ENCODE peak calls at places on chromosomes 13 and 19, in nine cellular contexts. R, D, B, C, X, P, Y, M and T are unnamed samples.

GRCh38 chr19:31127132-31127967 is 221.9 kb downstream of the TSHZ3 start:
- DNase-seq in B (no peak), Y (peak; percentile 94), R (peak; percentile 94), X (peak; percentile 6), C (no peak), P (peak; percentile 60), D (no peak), M (peak; percentile 89), T (no peak)

GRCh38 chr19:413756-414420 is 4.9 kb upstream of the C2CD4C start:
- DNase-seq in R (no peak), C (no peak), B (no peak), Y (no peak), X (no peak), M (no peak), P (no peak), D (peak; percentile 23), T (no peak)

GRCh38 chr13:74450976-74451375 is 316.8 kb upstream of the KLF12 start:
- DNase-seq in Y (peak; percentile 49), D (no peak), R (peak; percentile 62), B (no peak), X (no peak), P (no peak), M (peak; percentile 33), C (no peak), T (no peak)

GRCh38 chr19:23378948-23379347 is 16.3 kb downstream of the ZNF91 start:
- DNase-seq in Y (no peak), R (no peak), C (no peak), B (no peak), D (no peak), X (no peak), P (peak; percentile 7), M (no peak), T (no peak)

GRCh38 chr19:54548806-54549205 is 24.8 kb upstream of the LILRA2 start:
- DNase-seq in X (no peak), C (no peak), P (no peak), Y (no peak), B (no peak), M (no peak), R (no peak), D (no peak), T (no peak)

GRCh38 chr13:49292742-49293498 is 45.2 kb downstream of the CDADC1 start:
- DNase-seq in X (no peak), R (peak; percentile 89), D (peak; percentile 67), Y (peak; percentile 74), M (peak; percentile 74), B (peak; percentile 65), C (no peak), P (peak; percentile 74), T (peak; percentile 51)

GRCh38 chr19:57671124-57671895 is 2.6 kb downstream of the ZSCAN4 start:
- DNase-seq in D (no peak), Y (no peak), X (no peak), C (no peak), R (no peak), M (peak; percentile 7), B (no peak), P (no peak), T (no peak)

GRCh38 chr19:33622505-33622808 is 704 bp downstream of the CHST8 start:
- DNase-seq in R (no peak), P (no peak), C (no peak), X (no peak), D (no peak), Y (peak; percentile 19), B (no peak), M (no peak), T (no peak)

GRCh38 chr19:16160943-16161560 is 12.3 kb downstream of the CIB3 start:
- DNase-seq in X (peak; percentile 98), C (no peak), B (no peak), Y (peak; percentile 84), D (no peak), R (peak; percentile 77), P (peak; percentile 43), M (peak; percentile 89), T (peak; percentile 38)

GRCh38 chr13:111913790-111914189 is 153.2 kb upstream of the SOX1 start:
- DNase-seq in M (no peak), X (no peak), B (no peak), D (no peak), P (no peak), R (no peak), C (no peak), Y (no peak), T (no peak)

GRCh38 chr13:109840201-109840892 is 54.0 kb upstream of the IRS2 start:
- DNase-seq in Y (peak; percentile 85), P (no peak), X (peak; percentile 77), C (no peak), R (peak; percentile 59), M (peak; percentile 69), B (no peak), D (no peak), T (peak; percentile 72)

GRCh38 chr13:48492123-48493075 is 40.5 kb downstream of the RCBTB2 start:
- DNase-seq in Y (peak; percentile 85), X (no peak), R (peak; percentile 80), B (peak; percentile 88), P (peak; percentile 27), C (peak; percentile 27), M (peak; percentile 64), D (peak; percentile 81), T (no peak)

GRCh38 chr13:95641961-95642621 is 2.4 kb downstream of the DZIP1 start:
- DNase-seq in M (peak; percentile 40), X (no peak), R (peak; percentile 62), P (peak; percentile 73), Y (peak; percentile 75), C (no peak), B (peak; percentile 38), D (peak; percentile 58), T (peak; percentile 15)

GRCh38 chr19:15810335-15810734 is 5.1 kb downstream of the OR10H1 start:
- DNase-seq in X (peak; percentile 81), C (no peak), P (no peak), B (no peak), D (no peak), R (peak; percentile 3), M (peak; percentile 0), Y (no peak), T (no peak)

GRCh38 chr19:34429553-34429952 is 1.4 kb downstream of the UBA2 start:
- DNase-seq in C (no peak), P (no peak), R (no peak), Y (no peak), D (no peak), B (no peak), M (no peak), X (no peak), T (no peak)

GRCh38 chr19:3055741-3056453 is 6.4 kb downstream of the TLE5 start:
- DNase-seq in C (no peak), M (no peak), R (no peak), Y (no peak), X (peak; percentile 81), P (peak; percentile 63), B (no peak), D (peak; percentile 70), T (no peak)

GRCh38 chr13:26015276-26015934 is 36.4 kb downstream of the SHISA2 start:
- DNase-seq in R (no peak), C (no peak), B (no peak), P (no peak), Y (no peak), D (no peak), M (no peak), X (no peak), T (no peak)
- H3K4me3 ChIP-seq in R (no peak overlapping the region), C (no peak overlapping the region), B (no peak overlapping the region), P (no peak overlapping the region), Y (no peak overlapping the region), D (no peak overlapping the region), M (no peak overlapping the region), X (no peak overlapping the region), T (no peak overlapping the region)

DNA sequence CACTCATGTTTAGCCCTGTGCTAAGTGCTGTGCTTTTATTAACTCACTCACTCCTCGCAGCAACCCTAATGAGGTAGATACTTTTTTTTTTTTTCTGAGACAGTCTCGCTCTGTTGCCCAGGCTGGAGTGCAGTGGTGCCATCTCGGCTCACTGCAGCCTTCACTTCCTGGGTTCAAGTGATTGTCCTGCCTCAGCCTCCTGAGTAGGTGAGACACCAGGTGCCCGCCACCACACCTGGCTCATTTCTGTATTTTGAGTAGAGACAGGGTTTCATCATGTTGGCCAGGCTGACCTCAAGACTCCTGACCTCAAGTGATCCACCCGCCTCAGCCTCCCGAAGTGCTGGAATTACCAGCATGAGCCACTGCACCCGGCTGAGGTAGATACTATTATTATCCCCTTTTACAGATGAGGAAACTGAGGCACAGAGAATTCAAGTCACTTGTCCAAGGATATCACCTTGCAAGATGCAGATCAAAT is 2.5 kb downstream of the ITPKC start:
- DNase-seq in P (no peak), R (peak; percentile 23), C (no peak), B (no peak), D (no peak), Y (peak; percentile 18), M (peak; percentile 31), X (no peak), T (no peak)
- TF ChIP-seq CTCF in P (no peak), R (no peak), C (no peak), B (no peak), D (no peak), Y (no peak), M (no peak), X (no peak), T (no peak)

GRCh38 chr19:1468274-1469199 is 10.5 kb downstream of the C19orf25 start:
- DNase-seq in Y (peak; percentile 77), B (no peak), P (peak; percentile 59), M (peak; percentile 49), C (no peak), X (peak; percentile 32), D (peak; percentile 62), R (peak; percentile 61), T (no peak)
- H3K4me3 ChIP-seq in Y (no peak overlapping the region), B (peak overlapping the region; percentile 64), P (no peak overlapping the region), M (no peak overlapping the region), C (peak overlapping the region; percentile 10), X (peak overlapping the region; percentile 65), D (peak overlapping the region; percentile 38), R (peak overlapping the region; percentile 33), T (no peak overlapping the region)

GRCh38 chr13:29525757-29526156 is 69.7 kb downstream of the SLC7A1 start:
- DNase-seq in Y (no peak), X (no peak), D (no peak), B (no peak), C (no peak), P (no peak), R (no peak), M (no peak), T (no peak)
- TF ChIP-seq CTCF in Y (no peak), X (no peak), D (no peak), B (no peak), C (no peak), P (no peak), R (no peak), M (no peak), T (no peak)

GRCh38 chr19:46404039-46404883 is 9.1 kb downstream of the CCDC8 start:
- DNase-seq in R (no peak), C (no peak), M (peak; percentile 61), B (peak; percentile 58), Y (peak; percentile 84), D (peak; percentile 66), P (peak; percentile 81), X (peak; percentile 37), T (no peak)
- H3K4me3 ChIP-seq in R (peak overlapping the region; percentile 8), C (no peak overlapping the region), M (peak overlapping the region; percentile 25), B (peak overlapping the region; percentile 59), Y (peak overlapping the region; percentile 61), D (peak overlapping the region; percentile 58), P (peak overlapping the region; percentile 38), X (peak overlapping the region; percentile 58), T (peak overlapping the region; percentile 37)